ENCODE peak calls at places on chromosomes 5 and 9, in eight cellular contexts. One of them, this sample, is unnamed.

GRCh38 chr9:7164440-7165349 is 406.9 kb downstream of the KDM4C start:
- ATAC-seq in CD4-positive, alpha-beta T cell: no peak
- ATAC-seq in pancreas: no peak
- ATAC-seq in lower lobe of right lung: no peak
- ATAC-seq in heart right ventricle: no peak
- ATAC-seq in natural killer cell: no peak
- ATAC-seq in PC-3: no peak
- ATAC-seq in stimulated activated naive B cell treated with anti-CD40 and anti-IgM and Interleukin-4, amounts not matched to agents 10 μg/mL and 1 μg/mL and 100 μg/mL, for 72 hours: no peak
- ATAC-seq in this sample: no peak

GRCh38 chr9:109114670-109115069 is 5.1 kb downstream of the TMEM245 start:
- ATAC-seq in heart right ventricle: no peak
- ATAC-seq in CD4-positive, alpha-beta T cell: no peak
- ATAC-seq in stimulated activated naive B cell treated with anti-CD40 and anti-IgM and Interleukin-4, amounts not matched to agents 10 μg/mL and 1 μg/mL and 100 μg/mL, for 72 hours: no peak
- ATAC-seq in pancreas: peak; percentile 7
- ATAC-seq in PC-3: peak; percentile 19
- ATAC-seq in lower lobe of right lung: no peak
- ATAC-seq in natural killer cell: no peak
- ATAC-seq in this sample: peak; percentile 30

GRCh38 chr9:121744002-121744686 is 92.7 kb downstream of the DAB2IP start:
- ATAC-seq in CD4-positive, alpha-beta T cell: peak; percentile 70
- ATAC-seq in lower lobe of right lung: peak; percentile 68
- ATAC-seq in pancreas: peak; percentile 78
- ATAC-seq in heart right ventricle: peak; percentile 83
- ATAC-seq in natural killer cell: no peak
- ATAC-seq in PC-3: peak; percentile 75
- ATAC-seq in stimulated activated naive B cell treated with anti-CD40 and anti-IgM and Interleukin-4, amounts not matched to agents 10 μg/mL and 1 μg/mL and 100 μg/mL, for 72 hours: peak; percentile 55
- ATAC-seq in this sample: peak; percentile 52

GRCh38 chr5:78626009-78626571 is 22.5 kb downstream of the LHFPL2 start:
- ATAC-seq in heart right ventricle: no peak
- ATAC-seq in PC-3: no peak
- ATAC-seq in natural killer cell: no peak
- ATAC-seq in stimulated activated naive B cell treated with anti-CD40 and anti-IgM and Interleukin-4, amounts not matched to agents 10 μg/mL and 1 μg/mL and 100 μg/mL, for 72 hours: no peak
- ATAC-seq in CD4-positive, alpha-beta T cell: no peak
- ATAC-seq in pancreas: no peak
- ATAC-seq in lower lobe of right lung: peak; percentile 38
- ATAC-seq in this sample: no peak

GRCh38 chr5:94702729-94703128 is 84.3 kb downstream of the SLF1 start:
- ATAC-seq in stimulated activated naive B cell treated with anti-CD40 and anti-IgM and Interleukin-4, amounts not matched to agents 10 μg/mL and 1 μg/mL and 100 μg/mL, for 72 hours: peak; percentile 90
- ATAC-seq in lower lobe of right lung: no peak
- ATAC-seq in heart right ventricle: no peak
- ATAC-seq in pancreas: no peak
- ATAC-seq in natural killer cell: no peak
- ATAC-seq in PC-3: no peak
- ATAC-seq in CD4-positive, alpha-beta T cell: no peak
- ATAC-seq in this sample: no peak

GRCh38 chr5:152632380-152632779 is 227.3 kb upstream of the NMUR2 start:
- ATAC-seq in natural killer cell: no peak
- ATAC-seq in stimulated activated naive B cell treated with anti-CD40 and anti-IgM and Interleukin-4, amounts not matched to agents 10 μg/mL and 1 μg/mL and 100 μg/mL, for 72 hours: no peak
- ATAC-seq in pancreas: no peak
- ATAC-seq in lower lobe of right lung: no peak
- ATAC-seq in PC-3: no peak
- ATAC-seq in CD4-positive, alpha-beta T cell: no peak
- ATAC-seq in heart right ventricle: peak; percentile 44
- ATAC-seq in this sample: no peak

GRCh38 chr5:148739524-148739923 is 85.2 kb upstream of the HTR4 start:
- ATAC-seq in pancreas: peak; percentile 37
- ATAC-seq in natural killer cell: no peak
- ATAC-seq in heart right ventricle: peak; percentile 11
- ATAC-seq in lower lobe of right lung: peak; percentile 32
- ATAC-seq in CD4-positive, alpha-beta T cell: no peak
- ATAC-seq in stimulated activated naive B cell treated with anti-CD40 and anti-IgM and Interleukin-4, amounts not matched to agents 10 μg/mL and 1 μg/mL and 100 μg/mL, for 72 hours: no peak
- ATAC-seq in PC-3: no peak
- ATAC-seq in this sample: no peak

GRCh38 chr9:109487247-109487646 is 10.9 kb downstream of the PTPN3 start:
- ATAC-seq in PC-3: no peak
- ATAC-seq in stimulated activated naive B cell treated with anti-CD40 and anti-IgM and Interleukin-4, amounts not matched to agents 10 μg/mL and 1 μg/mL and 100 μg/mL, for 72 hours: no peak
- ATAC-seq in heart right ventricle: no peak
- ATAC-seq in natural killer cell: no peak
- ATAC-seq in lower lobe of right lung: no peak
- ATAC-seq in pancreas: no peak
- ATAC-seq in CD4-positive, alpha-beta T cell: no peak
- ATAC-seq in this sample: peak; percentile 36

GRCh38 chr5:58127486-58128220 is 332.2 kb downstream of the PLK2 start:
- ATAC-seq in heart right ventricle: peak; percentile 66
- ATAC-seq in natural killer cell: no peak
- ATAC-seq in lower lobe of right lung: peak; percentile 90
- ATAC-seq in pancreas: peak; percentile 80
- ATAC-seq in PC-3: peak; percentile 82
- ATAC-seq in stimulated activated naive B cell treated with anti-CD40 and anti-IgM and Interleukin-4, amounts not matched to agents 10 μg/mL and 1 μg/mL and 100 μg/mL, for 72 hours: no peak
- ATAC-seq in CD4-positive, alpha-beta T cell: no peak
- ATAC-seq in this sample: no peak

GRCh38 chr5:35815089-35815936 is 41.4 kb upstream of the IL7R start:
- ATAC-seq in natural killer cell: no peak
- ATAC-seq in heart right ventricle: no peak
- ATAC-seq in PC-3: peak; percentile 61
- ATAC-seq in CD4-positive, alpha-beta T cell: peak; percentile 27
- ATAC-seq in pancreas: peak; percentile 49
- ATAC-seq in stimulated activated naive B cell treated with anti-CD40 and anti-IgM and Interleukin-4, amounts not matched to agents 10 μg/mL and 1 μg/mL and 100 μg/mL, for 72 hours: peak; percentile 50
- ATAC-seq in lower lobe of right lung: peak; percentile 57
- ATAC-seq in this sample: peak; percentile 20

GRCh38 chr5:67363963-67364362 is 167.4 kb upstream of the CD180 start:
- ATAC-seq in natural killer cell: no peak
- ATAC-seq in pancreas: no peak
- ATAC-seq in lower lobe of right lung: no peak
- ATAC-seq in CD4-positive, alpha-beta T cell: no peak
- ATAC-seq in stimulated activated naive B cell treated with anti-CD40 and anti-IgM and Interleukin-4, amounts not matched to agents 10 μg/mL and 1 μg/mL and 100 μg/mL, for 72 hours: no peak
- ATAC-seq in PC-3: no peak
- ATAC-seq in heart right ventricle: no peak
- ATAC-seq in this sample: no peak

GRCh38 chr5:120368923-120369715 is 95.0 kb upstream of the PRR16 start:
- ATAC-seq in stimulated activated naive B cell treated with anti-CD40 and anti-IgM and Interleukin-4, amounts not matched to agents 10 μg/mL and 1 μg/mL and 100 μg/mL, for 72 hours: peak; percentile 7
- ATAC-seq in heart right ventricle: no peak
- ATAC-seq in lower lobe of right lung: peak; percentile 59
- ATAC-seq in CD4-positive, alpha-beta T cell: no peak
- ATAC-seq in natural killer cell: no peak
- ATAC-seq in pancreas: peak; percentile 99
- ATAC-seq in PC-3: peak; percentile 92
- ATAC-seq in this sample: peak; percentile 83

GRCh38 chr5:78245126-78245525 is 49.4 kb downstream of the AP3B1 start:
- ATAC-seq in pancreas: no peak
- ATAC-seq in lower lobe of right lung: no peak
- ATAC-seq in natural killer cell: no peak
- ATAC-seq in stimulated activated naive B cell treated with anti-CD40 and anti-IgM and Interleukin-4, amounts not matched to agents 10 μg/mL and 1 μg/mL and 100 μg/mL, for 72 hours: no peak
- ATAC-seq in CD4-positive, alpha-beta T cell: no peak
- ATAC-seq in heart right ventricle: no peak
- ATAC-seq in PC-3: no peak
- ATAC-seq in this sample: no peak

GRCh38 chr5:173522518-173522917 is 93.9 kb downstream of the BOD1 start:
- ATAC-seq in lower lobe of right lung: no peak
- ATAC-seq in stimulated activated naive B cell treated with anti-CD40 and anti-IgM and Interleukin-4, amounts not matched to agents 10 μg/mL and 1 μg/mL and 100 μg/mL, for 72 hours: no peak
- ATAC-seq in CD4-positive, alpha-beta T cell: no peak
- ATAC-seq in PC-3: no peak
- ATAC-seq in natural killer cell: no peak
- ATAC-seq in heart right ventricle: no peak
- ATAC-seq in pancreas: no peak
- ATAC-seq in this sample: no peak

GRCh38 chr5:170630711-170631141 is 126.9 kb downstream of the KCNIP1 start:
- ATAC-seq in stimulated activated naive B cell treated with anti-CD40 and anti-IgM and Interleukin-4, amounts not matched to agents 10 μg/mL and 1 μg/mL and 100 μg/mL, for 72 hours: no peak
- ATAC-seq in pancreas: peak; percentile 19
- ATAC-seq in CD4-positive, alpha-beta T cell: peak; percentile 16
- ATAC-seq in lower lobe of right lung: no peak
- ATAC-seq in heart right ventricle: no peak
- ATAC-seq in natural killer cell: no peak
- ATAC-seq in PC-3: no peak
- ATAC-seq in this sample: no peak

GRCh38 chr9:83327750-83328622 is 210.2 kb downstream of the FRMD3 start:
- ATAC-seq in PC-3: no peak
- ATAC-seq in stimulated activated naive B cell treated with anti-CD40 and anti-IgM and Interleukin-4, amounts not matched to agents 10 μg/mL and 1 μg/mL and 100 μg/mL, for 72 hours: no peak
- ATAC-seq in CD4-positive, alpha-beta T cell: no peak
- ATAC-seq in pancreas: no peak
- ATAC-seq in lower lobe of right lung: no peak
- ATAC-seq in natural killer cell: no peak
- ATAC-seq in heart right ventricle: peak; percentile 60
- ATAC-seq in this sample: no peak

GRCh38 chr5:31537856-31538255 is 5.8 kb downstream of the C5orf22 start:
- ATAC-seq in heart right ventricle: no peak
- ATAC-seq in stimulated activated naive B cell treated with anti-CD40 and anti-IgM and Interleukin-4, amounts not matched to agents 10 μg/mL and 1 μg/mL and 100 μg/mL, for 72 hours: no peak
- ATAC-seq in PC-3: no peak
- ATAC-seq in lower lobe of right lung: no peak
- ATAC-seq in natural killer cell: no peak
- ATAC-seq in pancreas: no peak
- ATAC-seq in CD4-positive, alpha-beta T cell: no peak
- ATAC-seq in this sample: no peak

GRCh38 chr9:134808393-134808792 is 72.2 kb upstream of the FCN2 start:
- ATAC-seq in CD4-positive, alpha-beta T cell: no peak
- ATAC-seq in pancreas: no peak
- ATAC-seq in heart right ventricle: no peak
- ATAC-seq in stimulated activated naive B cell treated with anti-CD40 and anti-IgM and Interleukin-4, amounts not matched to agents 10 μg/mL and 1 μg/mL and 100 μg/mL, for 72 hours: no peak
- ATAC-seq in PC-3: no peak
- ATAC-seq in natural killer cell: no peak
- ATAC-seq in lower lobe of right lung: no peak
- ATAC-seq in this sample: no peak

GRCh38 chr9:20698799-20699198 is 14.7 kb downstream of the FOCAD start:
- ATAC-seq in pancreas: no peak
- ATAC-seq in lower lobe of right lung: no peak
- ATAC-seq in stimulated activated naive B cell treated with anti-CD40 and anti-IgM and Interleukin-4, amounts not matched to agents 10 μg/mL and 1 μg/mL and 100 μg/mL, for 72 hours: no peak
- ATAC-seq in CD4-positive, alpha-beta T cell: no peak
- ATAC-seq in PC-3: no peak
- ATAC-seq in heart right ventricle: no peak
- ATAC-seq in natural killer cell: no peak
- ATAC-seq in this sample: no peak

GRCh38 chr9:127154003-127154389 is 31.6 kb upstream of the ANGPTL2 start:
- ATAC-seq in lower lobe of right lung: peak; percentile 21
- ATAC-seq in PC-3: no peak
- ATAC-seq in natural killer cell: no peak
- ATAC-seq in CD4-positive, alpha-beta T cell: no peak
- ATAC-seq in stimulated activated naive B cell treated with anti-CD40 and anti-IgM and Interleukin-4, amounts not matched to agents 10 μg/mL and 1 μg/mL and 100 μg/mL, for 72 hours: peak; percentile 55
- ATAC-seq in pancreas: no peak
- ATAC-seq in heart right ventricle: peak; percentile 50
- ATAC-seq in this sample: peak; percentile 31

GRCh38 chr9:77094150-77094549 is 74.7 kb downstream of the FOXB2 start:
- ATAC-seq in heart right ventricle: no peak
- ATAC-seq in PC-3: no peak
- ATAC-seq in pancreas: no peak
- ATAC-seq in CD4-positive, alpha-beta T cell: no peak
- ATAC-seq in stimulated activated naive B cell treated with anti-CD40 and anti-IgM and Interleukin-4, amounts not matched to agents 10 μg/mL and 1 μg/mL and 100 μg/mL, for 72 hours: no peak
- ATAC-seq in lower lobe of right lung: no peak
- ATAC-seq in natural killer cell: no peak
- ATAC-seq in this sample: no peak

GRCh38 chr9:69805962-69806633 is 14.5 kb upstream of the CFAP95 start:
- ATAC-seq in natural killer cell: no peak
- ATAC-seq in stimulated activated naive B cell treated with anti-CD40 and anti-IgM and Interleukin-4, amounts not matched to agents 10 μg/mL and 1 μg/mL and 100 μg/mL, for 72 hours: no peak
- ATAC-seq in CD4-positive, alpha-beta T cell: no peak
- ATAC-seq in lower lobe of right lung: peak; percentile 74
- ATAC-seq in PC-3: no peak
- ATAC-seq in heart right ventricle: peak; percentile 61
- ATAC-seq in pancreas: peak; percentile 64
- ATAC-seq in this sample: peak; percentile 80

GRCh38 chr5:116681334-116682013 is 106.9 kb upstream of the SEMA6A start:
- ATAC-seq in stimulated activated naive B cell treated with anti-CD40 and anti-IgM and Interleukin-4, amounts not matched to agents 10 μg/mL and 1 μg/mL and 100 μg/mL, for 72 hours: peak; percentile 96
- ATAC-seq in CD4-positive, alpha-beta T cell: no peak
- ATAC-seq in lower lobe of right lung: no peak
- ATAC-seq in pancreas: peak; percentile 68
- ATAC-seq in heart right ventricle: no peak
- ATAC-seq in natural killer cell: no peak
- ATAC-seq in PC-3: no peak
- ATAC-seq in this sample: no peak

GRCh38 chr5:76807296-76807695 is 11.5 kb upstream of the F2RL1 start:
- ATAC-seq in natural killer cell: no peak
- ATAC-seq in pancreas: peak; percentile 25
- ATAC-seq in lower lobe of right lung: no peak
- ATAC-seq in CD4-positive, alpha-beta T cell: no peak
- ATAC-seq in heart right ventricle: no peak
- ATAC-seq in PC-3: peak; percentile 41
- ATAC-seq in stimulated activated naive B cell treated with anti-CD40 and anti-IgM and Interleukin-4, amounts not matched to agents 10 μg/mL and 1 μg/mL and 100 μg/mL, for 72 hours: no peak
- ATAC-seq in this sample: peak; percentile 14

GRCh38 chr9:105881654-105882349 is 187.5 kb downstream of the TMEM38B start:
- ATAC-seq in PC-3: peak; percentile 59
- ATAC-seq in stimulated activated naive B cell treated with anti-CD40 and anti-IgM and Interleukin-4, amounts not matched to agents 10 μg/mL and 1 μg/mL and 100 μg/mL, for 72 hours: peak; percentile 63
- ATAC-seq in pancreas: peak; percentile 84
- ATAC-seq in heart right ventricle: no peak
- ATAC-seq in CD4-positive, alpha-beta T cell: peak; percentile 48
- ATAC-seq in natural killer cell: peak; percentile 64
- ATAC-seq in lower lobe of right lung: peak; percentile 58
- ATAC-seq in this sample: no peak

GRCh38 chr9:93324191-93324834 is 127.2 kb upstream of the FAM120A start:
- ATAC-seq in natural killer cell: no peak
- ATAC-seq in heart right ventricle: no peak
- ATAC-seq in CD4-positive, alpha-beta T cell: no peak
- ATAC-seq in pancreas: no peak
- ATAC-seq in lower lobe of right lung: no peak
- ATAC-seq in stimulated activated naive B cell treated with anti-CD40 and anti-IgM and Interleukin-4, amounts not matched to agents 10 μg/mL and 1 μg/mL and 100 μg/mL, for 72 hours: no peak
- ATAC-seq in PC-3: no peak
- ATAC-seq in this sample: peak; percentile 18

GRCh38 chr9:136436055-136436634 is 3.5 kb downstream of the INPP5E start:
- ATAC-seq in lower lobe of right lung: no peak
- ATAC-seq in natural killer cell: no peak
- ATAC-seq in CD4-positive, alpha-beta T cell: no peak
- ATAC-seq in heart right ventricle: no peak
- ATAC-seq in PC-3: no peak
- ATAC-seq in stimulated activated naive B cell treated with anti-CD40 and anti-IgM and Interleukin-4, amounts not matched to agents 10 μg/mL and 1 μg/mL and 100 μg/mL, for 72 hours: no peak
- ATAC-seq in pancreas: no peak
- ATAC-seq in this sample: no peak

GRCh38 chr9:4591123-4591500 is 71.0 kb upstream of the PLPP6 start:
- ATAC-seq in pancreas: no peak
- ATAC-seq in CD4-positive, alpha-beta T cell: no peak
- ATAC-seq in natural killer cell: no peak
- ATAC-seq in stimulated activated naive B cell treated with anti-CD40 and anti-IgM and Interleukin-4, amounts not matched to agents 10 μg/mL and 1 μg/mL and 100 μg/mL, for 72 hours: no peak
- ATAC-seq in heart right ventricle: peak; percentile 69
- ATAC-seq in PC-3: no peak
- ATAC-seq in lower lobe of right lung: peak; percentile 60
- ATAC-seq in this sample: no peak

This sample was measured in esophagus mucosa.